ENCODE peak calls at places on chromosomes 3 and 15, in ten cellular contexts. One of them, this sample, is unnamed.

GRCh38 chr3:52405066-52405465 is 39.8 kb downstream of the SEMA3G start:
- DNase-seq in activated CD4-positive, alpha-beta T cell treated with anti-CD3 and anti-CD28 coated beads, Interleukin-2, amount 10 ng/mL, durations not matched to agents 7 days and 5 days: no peak
- DNase-seq in activated T-cell treated with anti-CD3 and anti-CD28 coated beads for 48 hours: no peak
- DNase-seq in COLO829: no peak
- DNase-seq in DMS153: no peak
- DNase-seq in EH: no peak
- DNase-seq in midbrain: no peak
- DNase-seq in progenitor cell of endocrine pancreas: no peak
- DNase-seq in CD4-positive, CD25-positive, alpha-beta regulatory T cell: no peak
- DNase-seq in lower lobe of right lung: peak
- DNase-seq in this sample: no peak

GRCh38 chr3:106957021-106957420 is 420.2 kb upstream of the CCDC54 start:
- DNase-seq in COLO829: no peak
- DNase-seq in activated T-cell treated with anti-CD3 and anti-CD28 coated beads for 48 hours: no peak
- DNase-seq in DMS153: no peak
- DNase-seq in EH: peak
- DNase-seq in midbrain: no peak
- DNase-seq in activated CD4-positive, alpha-beta T cell treated with anti-CD3 and anti-CD28 coated beads, Interleukin-2, amount 10 ng/mL, durations not matched to agents 7 days and 5 days: no peak
- DNase-seq in progenitor cell of endocrine pancreas: no peak
- DNase-seq in CD4-positive, CD25-positive, alpha-beta regulatory T cell: no peak
- DNase-seq in lower lobe of right lung: no peak
- DNase-seq in this sample: no peak

GRCh38 chr15:36954486-36954885 is 145.9 kb downstream of the MEIS2 start:
- DNase-seq in activated CD4-positive, alpha-beta T cell treated with anti-CD3 and anti-CD28 coated beads, Interleukin-2, amount 10 ng/mL, durations not matched to agents 7 days and 5 days: no peak
- DNase-seq in EH: no peak
- DNase-seq in DMS153: no peak
- DNase-seq in COLO829: no peak
- DNase-seq in activated T-cell treated with anti-CD3 and anti-CD28 coated beads for 48 hours: no peak
- DNase-seq in lower lobe of right lung: no peak
- DNase-seq in midbrain: no peak
- DNase-seq in CD4-positive, CD25-positive, alpha-beta regulatory T cell: no peak
- DNase-seq in progenitor cell of endocrine pancreas: no peak
- DNase-seq in this sample: no peak

GRCh38 chr3:139264375-139264774 is 79.4 kb upstream of the MRPS22 start:
- DNase-seq in activated T-cell treated with anti-CD3 and anti-CD28 coated beads for 48 hours: no peak
- DNase-seq in progenitor cell of endocrine pancreas: no peak
- DNase-seq in midbrain: no peak
- DNase-seq in DMS153: no peak
- DNase-seq in COLO829: no peak
- DNase-seq in lower lobe of right lung: no peak
- DNase-seq in CD4-positive, CD25-positive, alpha-beta regulatory T cell: no peak
- DNase-seq in activated CD4-positive, alpha-beta T cell treated with anti-CD3 and anti-CD28 coated beads, Interleukin-2, amount 10 ng/mL, durations not matched to agents 7 days and 5 days: no peak
- DNase-seq in EH: no peak
- DNase-seq in this sample: no peak

GRCh38 chr15:20348291-20348899 is 193.2 kb downstream of the GOLGA6L6 start:
- DNase-seq in COLO829: no peak
- DNase-seq in DMS153: no peak
- DNase-seq in midbrain: no peak
- DNase-seq in EH: no peak
- DNase-seq in activated CD4-positive, alpha-beta T cell treated with anti-CD3 and anti-CD28 coated beads, Interleukin-2, amount 10 ng/mL, durations not matched to agents 7 days and 5 days: no peak
- DNase-seq in CD4-positive, CD25-positive, alpha-beta regulatory T cell: no peak
- DNase-seq in lower lobe of right lung: no peak
- DNase-seq in progenitor cell of endocrine pancreas: no peak
- DNase-seq in activated T-cell treated with anti-CD3 and anti-CD28 coated beads for 48 hours: no peak
- DNase-seq in this sample: no peak

GRCh38 chr3:45092132-45093031 is 53.8 kb downstream of the CDCP1 start:
- DNase-seq in DMS153: no peak
- DNase-seq in lower lobe of right lung: no peak
- DNase-seq in COLO829: no peak
- DNase-seq in activated CD4-positive, alpha-beta T cell treated with anti-CD3 and anti-CD28 coated beads, Interleukin-2, amount 10 ng/mL, durations not matched to agents 7 days and 5 days: no peak
- DNase-seq in CD4-positive, CD25-positive, alpha-beta regulatory T cell: no peak
- DNase-seq in EH: peak
- DNase-seq in activated T-cell treated with anti-CD3 and anti-CD28 coated beads for 48 hours: no peak
- DNase-seq in midbrain: no peak
- DNase-seq in progenitor cell of endocrine pancreas: no peak
- DNase-seq in this sample: no peak

GRCh38 chr3:54719914-54720313 is 207.9 kb downstream of the LRTM1 start:
- DNase-seq in lower lobe of right lung: no peak
- DNase-seq in progenitor cell of endocrine pancreas: no peak
- DNase-seq in activated T-cell treated with anti-CD3 and anti-CD28 coated beads for 48 hours: no peak
- DNase-seq in activated CD4-positive, alpha-beta T cell treated with anti-CD3 and anti-CD28 coated beads, Interleukin-2, amount 10 ng/mL, durations not matched to agents 7 days and 5 days: no peak
- DNase-seq in DMS153: no peak
- DNase-seq in EH: no peak
- DNase-seq in CD4-positive, CD25-positive, alpha-beta regulatory T cell: no peak
- DNase-seq in midbrain: no peak
- DNase-seq in COLO829: no peak
- DNase-seq in this sample: no peak

GRCh38 chr3:100591411-100591810 is 18.0 kb upstream of the ADGRG7 start:
- DNase-seq in activated T-cell treated with anti-CD3 and anti-CD28 coated beads for 48 hours: no peak
- DNase-seq in DMS153: no peak
- DNase-seq in EH: peak
- DNase-seq in CD4-positive, CD25-positive, alpha-beta regulatory T cell: no peak
- DNase-seq in activated CD4-positive, alpha-beta T cell treated with anti-CD3 and anti-CD28 coated beads, Interleukin-2, amount 10 ng/mL, durations not matched to agents 7 days and 5 days: no peak
- DNase-seq in progenitor cell of endocrine pancreas: no peak
- DNase-seq in midbrain: no peak
- DNase-seq in COLO829: no peak
- DNase-seq in lower lobe of right lung: no peak
- DNase-seq in this sample: no peak

GRCh38 chr3:128496602-128497304 is 3.8 kb upstream of the GATA2 start:
- DNase-seq in activated T-cell treated with anti-CD3 and anti-CD28 coated beads for 48 hours: no peak
- DNase-seq in progenitor cell of endocrine pancreas: no peak
- DNase-seq in COLO829: no peak
- DNase-seq in lower lobe of right lung: no peak
- DNase-seq in CD4-positive, CD25-positive, alpha-beta regulatory T cell: no peak
- DNase-seq in DMS153: no peak
- DNase-seq in midbrain: no peak
- DNase-seq in EH: peak
- DNase-seq in activated CD4-positive, alpha-beta T cell treated with anti-CD3 and anti-CD28 coated beads, Interleukin-2, amount 10 ng/mL, durations not matched to agents 7 days and 5 days: no peak
- DNase-seq in this sample: no peak

GRCh38 chr15:29698030-29698701 is 124.1 kb downstream of the TJP1 start:
- DNase-seq in EH: peak
- DNase-seq in midbrain: no peak
- DNase-seq in activated T-cell treated with anti-CD3 and anti-CD28 coated beads for 48 hours: no peak
- DNase-seq in DMS153: peak
- DNase-seq in COLO829: no peak
- DNase-seq in CD4-positive, CD25-positive, alpha-beta regulatory T cell: no peak
- DNase-seq in lower lobe of right lung: no peak
- DNase-seq in progenitor cell of endocrine pancreas: no peak
- DNase-seq in activated CD4-positive, alpha-beta T cell treated with anti-CD3 and anti-CD28 coated beads, Interleukin-2, amount 10 ng/mL, durations not matched to agents 7 days and 5 days: no peak
- DNase-seq in this sample: peak

GRCh38 chr3:156291269-156292123 is 171.1 kb downstream of the KCNAB1 start:
- DNase-seq in midbrain: no peak
- DNase-seq in progenitor cell of endocrine pancreas: no peak
- DNase-seq in activated T-cell treated with anti-CD3 and anti-CD28 coated beads for 48 hours: no peak
- DNase-seq in lower lobe of right lung: no peak
- DNase-seq in COLO829: no peak
- DNase-seq in EH: peak
- DNase-seq in CD4-positive, CD25-positive, alpha-beta regulatory T cell: no peak
- DNase-seq in DMS153: no peak
- DNase-seq in activated CD4-positive, alpha-beta T cell treated with anti-CD3 and anti-CD28 coated beads, Interleukin-2, amount 10 ng/mL, durations not matched to agents 7 days and 5 days: peak
- DNase-seq in this sample: no peak

GRCh38 chr15:45101749-45102148 is 12.2 kb downstream of the DUOX2 start:
- DNase-seq in activated CD4-positive, alpha-beta T cell treated with anti-CD3 and anti-CD28 coated beads, Interleukin-2, amount 10 ng/mL, durations not matched to agents 7 days and 5 days: no peak
- DNase-seq in progenitor cell of endocrine pancreas: no peak
- DNase-seq in EH: no peak
- DNase-seq in midbrain: no peak
- DNase-seq in COLO829: no peak
- DNase-seq in activated T-cell treated with anti-CD3 and anti-CD28 coated beads for 48 hours: no peak
- DNase-seq in CD4-positive, CD25-positive, alpha-beta regulatory T cell: no peak
- DNase-seq in lower lobe of right lung: no peak
- DNase-seq in DMS153: no peak
- DNase-seq in this sample: no peak

GRCh38 chr3:3665546-3665945 is 133.7 kb upstream of the LRRN1 start:
- DNase-seq in lower lobe of right lung: no peak
- DNase-seq in COLO829: no peak
- DNase-seq in DMS153: no peak
- DNase-seq in EH: no peak
- DNase-seq in CD4-positive, CD25-positive, alpha-beta regulatory T cell: no peak
- DNase-seq in midbrain: no peak
- DNase-seq in activated CD4-positive, alpha-beta T cell treated with anti-CD3 and anti-CD28 coated beads, Interleukin-2, amount 10 ng/mL, durations not matched to agents 7 days and 5 days: no peak
- DNase-seq in activated T-cell treated with anti-CD3 and anti-CD28 coated beads for 48 hours: no peak
- DNase-seq in progenitor cell of endocrine pancreas: no peak
- DNase-seq in this sample: no peak

GRCh38 chr15:70093070-70093469 is 4.6 kb downstream of the TLE3 start:
- DNase-seq in activated T-cell treated with anti-CD3 and anti-CD28 coated beads for 48 hours: no peak
- DNase-seq in CD4-positive, CD25-positive, alpha-beta regulatory T cell: no peak
- DNase-seq in activated CD4-positive, alpha-beta T cell treated with anti-CD3 and anti-CD28 coated beads, Interleukin-2, amount 10 ng/mL, durations not matched to agents 7 days and 5 days: no peak
- DNase-seq in COLO829: no peak
- DNase-seq in DMS153: no peak
- DNase-seq in lower lobe of right lung: no peak
- DNase-seq in midbrain: no peak
- DNase-seq in EH: no peak
- DNase-seq in progenitor cell of endocrine pancreas: no peak
- DNase-seq in this sample: no peak

GRCh38 chr3:50137567-50137966 is 17.6 kb upstream of the SEMA3F start:
- DNase-seq in activated T-cell treated with anti-CD3 and anti-CD28 coated beads for 48 hours: no peak
- DNase-seq in progenitor cell of endocrine pancreas: no peak
- DNase-seq in CD4-positive, CD25-positive, alpha-beta regulatory T cell: no peak
- DNase-seq in EH: no peak
- DNase-seq in midbrain: no peak
- DNase-seq in DMS153: no peak
- DNase-seq in lower lobe of right lung: no peak
- DNase-seq in activated CD4-positive, alpha-beta T cell treated with anti-CD3 and anti-CD28 coated beads, Interleukin-2, amount 10 ng/mL, durations not matched to agents 7 days and 5 days: no peak
- DNase-seq in COLO829: no peak
- DNase-seq in this sample: no peak

GRCh38 chr3:112092439-112093179 is 6.4 kb downstream of the C3orf52 start:
- DNase-seq in CD4-positive, CD25-positive, alpha-beta regulatory T cell: no peak
- DNase-seq in progenitor cell of endocrine pancreas: no peak
- DNase-seq in lower lobe of right lung: no peak
- DNase-seq in activated CD4-positive, alpha-beta T cell treated with anti-CD3 and anti-CD28 coated beads, Interleukin-2, amount 10 ng/mL, durations not matched to agents 7 days and 5 days: no peak
- DNase-seq in EH: peak
- DNase-seq in COLO829: no peak
- DNase-seq in midbrain: no peak
- DNase-seq in activated T-cell treated with anti-CD3 and anti-CD28 coated beads for 48 hours: no peak
- DNase-seq in DMS153: peak
- DNase-seq in this sample: no peak

GRCh38 chr3:4270726-4271125 is 32.4 kb upstream of the SETMAR start:
- DNase-seq in progenitor cell of endocrine pancreas: no peak
- DNase-seq in activated T-cell treated with anti-CD3 and anti-CD28 coated beads for 48 hours: no peak
- DNase-seq in DMS153: no peak
- DNase-seq in activated CD4-positive, alpha-beta T cell treated with anti-CD3 and anti-CD28 coated beads, Interleukin-2, amount 10 ng/mL, durations not matched to agents 7 days and 5 days: no peak
- DNase-seq in CD4-positive, CD25-positive, alpha-beta regulatory T cell: no peak
- DNase-seq in lower lobe of right lung: no peak
- DNase-seq in EH: no peak
- DNase-seq in COLO829: no peak
- DNase-seq in midbrain: no peak
- DNase-seq in this sample: no peak

GRCh38 chr3:120331071-120331470 is 18.1 kb downstream of the LRRC58 start:
- DNase-seq in midbrain: no peak
- DNase-seq in COLO829: no peak
- DNase-seq in lower lobe of right lung: no peak
- DNase-seq in progenitor cell of endocrine pancreas: no peak
- DNase-seq in CD4-positive, CD25-positive, alpha-beta regulatory T cell: no peak
- DNase-seq in activated T-cell treated with anti-CD3 and anti-CD28 coated beads for 48 hours: no peak
- DNase-seq in EH: no peak
- DNase-seq in DMS153: no peak
- DNase-seq in activated CD4-positive, alpha-beta T cell treated with anti-CD3 and anti-CD28 coated beads, Interleukin-2, amount 10 ng/mL, durations not matched to agents 7 days and 5 days: no peak
- DNase-seq in this sample: no peak

GRCh38 chr15:74535388-74536084 is 5.5 kb upstream of the ARID3B start:
- DNase-seq in midbrain: no peak
- DNase-seq in lower lobe of right lung: no peak
- DNase-seq in progenitor cell of endocrine pancreas: no peak
- DNase-seq in EH: no peak
- DNase-seq in DMS153: no peak
- DNase-seq in activated T-cell treated with anti-CD3 and anti-CD28 coated beads for 48 hours: no peak
- DNase-seq in activated CD4-positive, alpha-beta T cell treated with anti-CD3 and anti-CD28 coated beads, Interleukin-2, amount 10 ng/mL, durations not matched to agents 7 days and 5 days: no peak
- DNase-seq in COLO829: peak
- DNase-seq in CD4-positive, CD25-positive, alpha-beta regulatory T cell: no peak
- DNase-seq in this sample: no peak

GRCh38 chr3:23209747-23210495 is 6.8 kb downstream of the UBE2E2 start:
- DNase-seq in lower lobe of right lung: no peak
- DNase-seq in COLO829: no peak
- DNase-seq in EH: no peak
- DNase-seq in activated CD4-positive, alpha-beta T cell treated with anti-CD3 and anti-CD28 coated beads, Interleukin-2, amount 10 ng/mL, durations not matched to agents 7 days and 5 days: no peak
- DNase-seq in midbrain: no peak
- DNase-seq in DMS153: no peak
- DNase-seq in progenitor cell of endocrine pancreas: no peak
- DNase-seq in activated T-cell treated with anti-CD3 and anti-CD28 coated beads for 48 hours: no peak
- DNase-seq in CD4-positive, CD25-positive, alpha-beta regulatory T cell: no peak
- DNase-seq in this sample: no peak

GRCh38 chr15:98150531-98150930 is 190.0 kb downstream of the ARRDC4 start:
- DNase-seq in lower lobe of right lung: no peak
- DNase-seq in COLO829: no peak
- DNase-seq in progenitor cell of endocrine pancreas: no peak
- DNase-seq in DMS153: no peak
- DNase-seq in CD4-positive, CD25-positive, alpha-beta regulatory T cell: no peak
- DNase-seq in activated T-cell treated with anti-CD3 and anti-CD28 coated beads for 48 hours: no peak
- DNase-seq in midbrain: no peak
- DNase-seq in EH: no peak
- DNase-seq in activated CD4-positive, alpha-beta T cell treated with anti-CD3 and anti-CD28 coated beads, Interleukin-2, amount 10 ng/mL, durations not matched to agents 7 days and 5 days: no peak
- DNase-seq in this sample: no peak

GRCh38 chr3:11662392-11662990 is 18.8 kb upstream of the VGLL4 start:
- DNase-seq in DMS153: no peak
- DNase-seq in progenitor cell of endocrine pancreas: no peak
- DNase-seq in CD4-positive, CD25-positive, alpha-beta regulatory T cell: no peak
- DNase-seq in EH: peak
- DNase-seq in lower lobe of right lung: no peak
- DNase-seq in midbrain: no peak
- DNase-seq in COLO829: no peak
- DNase-seq in activated CD4-positive, alpha-beta T cell treated with anti-CD3 and anti-CD28 coated beads, Interleukin-2, amount 10 ng/mL, durations not matched to agents 7 days and 5 days: no peak
- DNase-seq in activated T-cell treated with anti-CD3 and anti-CD28 coated beads for 48 hours: no peak
- DNase-seq in this sample: no peak

GRCh38 chr3:143041901-143042300 is 40.5 kb downstream of the U2SURP start:
- DNase-seq in activated CD4-positive, alpha-beta T cell treated with anti-CD3 and anti-CD28 coated beads, Interleukin-2, amount 10 ng/mL, durations not matched to agents 7 days and 5 days: no peak
- DNase-seq in lower lobe of right lung: no peak
- DNase-seq in progenitor cell of endocrine pancreas: no peak
- DNase-seq in midbrain: no peak
- DNase-seq in COLO829: no peak
- DNase-seq in DMS153: no peak
- DNase-seq in EH: no peak
- DNase-seq in CD4-positive, CD25-positive, alpha-beta regulatory T cell: no peak
- DNase-seq in activated T-cell treated with anti-CD3 and anti-CD28 coated beads for 48 hours: no peak
- DNase-seq in this sample: no peak

GRCh38 chr3:130849111-130849552 is 44.8 kb upstream of the ATP2C1 start:
- DNase-seq in activated CD4-positive, alpha-beta T cell treated with anti-CD3 and anti-CD28 coated beads, Interleukin-2, amount 10 ng/mL, durations not matched to agents 7 days and 5 days: no peak
- DNase-seq in activated T-cell treated with anti-CD3 and anti-CD28 coated beads for 48 hours: no peak
- DNase-seq in EH: no peak
- DNase-seq in CD4-positive, CD25-positive, alpha-beta regulatory T cell: no peak
- DNase-seq in progenitor cell of endocrine pancreas: no peak
- DNase-seq in lower lobe of right lung: peak
- DNase-seq in midbrain: no peak
- DNase-seq in COLO829: no peak
- DNase-seq in DMS153: peak
- DNase-seq in this sample: peak

GRCh38 chr3:9026320-9027040 is 63.2 kb upstream of the RAD18 start:
- DNase-seq in progenitor cell of endocrine pancreas: no peak
- DNase-seq in EH: no peak
- DNase-seq in COLO829: no peak
- DNase-seq in activated CD4-positive, alpha-beta T cell treated with anti-CD3 and anti-CD28 coated beads, Interleukin-2, amount 10 ng/mL, durations not matched to agents 7 days and 5 days: no peak
- DNase-seq in DMS153: no peak
- DNase-seq in CD4-positive, CD25-positive, alpha-beta regulatory T cell: no peak
- DNase-seq in activated T-cell treated with anti-CD3 and anti-CD28 coated beads for 48 hours: no peak
- DNase-seq in lower lobe of right lung: no peak
- DNase-seq in midbrain: no peak
- DNase-seq in this sample: peak

GRCh38 chr3:32296251-32297204 is 58.0 kb downstream of the CMTM8 start:
- DNase-seq in DMS153: no peak
- DNase-seq in activated CD4-positive, alpha-beta T cell treated with anti-CD3 and anti-CD28 coated beads, Interleukin-2, amount 10 ng/mL, durations not matched to agents 7 days and 5 days: peak
- DNase-seq in activated T-cell treated with anti-CD3 and anti-CD28 coated beads for 48 hours: peak
- DNase-seq in COLO829: peak
- DNase-seq in EH: peak
- DNase-seq in CD4-positive, CD25-positive, alpha-beta regulatory T cell: peak
- DNase-seq in midbrain: peak
- DNase-seq in progenitor cell of endocrine pancreas: peak
- DNase-seq in lower lobe of right lung: peak
- DNase-seq in this sample: no peak

GRCh38 chr3:147415337-147415736 is 6.2 kb downstream of the ZIC1 start:
- DNase-seq in EH: no peak
- DNase-seq in DMS153: no peak
- DNase-seq in progenitor cell of endocrine pancreas: no peak
- DNase-seq in activated T-cell treated with anti-CD3 and anti-CD28 coated beads for 48 hours: no peak
- DNase-seq in CD4-positive, CD25-positive, alpha-beta regulatory T cell: no peak
- DNase-seq in midbrain: no peak
- DNase-seq in COLO829: no peak
- DNase-seq in activated CD4-positive, alpha-beta T cell treated with anti-CD3 and anti-CD28 coated beads, Interleukin-2, amount 10 ng/mL, durations not matched to agents 7 days and 5 days: no peak
- DNase-seq in lower lobe of right lung: no peak
- DNase-seq in this sample: no peak

GRCh38 chr15:60343221-60343970 is 54.4 kb downstream of the ANXA2 start:
- DNase-seq in CD4-positive, CD25-positive, alpha-beta regulatory T cell: no peak
- DNase-seq in progenitor cell of endocrine pancreas: no peak
- DNase-seq in activated CD4-positive, alpha-beta T cell treated with anti-CD3 and anti-CD28 coated beads, Interleukin-2, amount 10 ng/mL, durations not matched to agents 7 days and 5 days: no peak
- DNase-seq in lower lobe of right lung: no peak
- DNase-seq in EH: peak
- DNase-seq in midbrain: no peak
- DNase-seq in COLO829: no peak
- DNase-seq in DMS153: no peak
- DNase-seq in activated T-cell treated with anti-CD3 and anti-CD28 coated beads for 48 hours: no peak
- DNase-seq in this sample: no peak